ENCODE peak calls at places on chromosomes 7 and 10, in five cellular contexts. Y is A673, W is SK-N-SH, S is Panc1, P is glutamatergic neuron. O is an unnamed sample.

GRCh38 chr7:38020134-38020533 is 99.7 kb downstream of the EPDR1 start:
- DNase-seq in S (no peak), P (no peak), Y (peak), W (no peak), O (peak)

GRCh38 chr7:50197547-50197946 is 104.5 kb upstream of the ZPBP start:
- DNase-seq in Y (no peak), P (peak), W (no peak), S (no peak), O (peak)

GRCh38 chr10:28503114-28503513 is 29.8 kb upstream of the WAC start:
- DNase-seq in P (no peak), Y (peak), W (peak), S (no peak), O (peak)

GRCh38 chr7:112163021-112163310 is 43.2 kb downstream of the DOCK4 start:
- DNase-seq in W (no peak), P (no peak), S (no peak), Y (peak), O (no peak)

GRCh38 chr7:2124604-2125345 is 108.0 kb downstream of the MAD1L1 start:
- DNase-seq in Y (no peak), W (no peak), P (no peak), S (no peak), O (no peak)

GRCh38 chr10:13256627-13257026 is 22.5 kb upstream of the UCMA start:
- DNase-seq in S (no peak), W (no peak), P (no peak), Y (no peak), O (no peak)

GRCh38 chr7:114711244-114711643 is 210.7 kb upstream of the MDFIC start:
- DNase-seq in P (no peak), Y (no peak), S (no peak), W (no peak), O (no peak)

GRCh38 chr10:26486985-26487850 is 49.1 kb downstream of the APBB1IP start:
- DNase-seq in P (no peak), S (no peak), W (no peak), Y (no peak), O (peak)

GRCh38 chr7:129009437-129009836 is 45.5 kb downstream of the TNPO3 start:
- DNase-seq in Y (no peak), P (no peak), S (no peak), W (no peak), O (no peak)

GRCh38 chr7:79458796-79459195 is 5.3 kb upstream of the MAGI2 start:
- DNase-seq in S (no peak), P (no peak), W (no peak), Y (no peak), O (no peak)

GRCh38 chr7:143361552-143362125 is 874 bp downstream of the FAM131B start:
- DNase-seq in P (peak), S (no peak), W (no peak), Y (no peak), O (no peak)

GRCh38 chr7:155885162-155886160 is 73.2 kb upstream of the SHH start:
- DNase-seq in P (no peak), W (no peak), S (no peak), Y (no peak), O (peak)

GRCh38 chr7:121083138-121083789 is 94.8 kb downstream of the CPED1 start:
- DNase-seq in Y (no peak), S (no peak), P (no peak), W (no peak), O (peak)

GRCh38 chr10:79070611-79071534 is 2.1 kb downstream of the ZMIZ1 start:
- DNase-seq in Y (peak), S (no peak), P (peak), W (peak), O (peak)

GRCh38 chr7:66930341-66930740 is 9.3 kb downstream of the TMEM248 start:
- DNase-seq in W (peak), S (no peak), P (peak), Y (peak), O (peak)

GRCh38 chr7:55065511-55066229 is 46.9 kb downstream of the EGFR start:
- DNase-seq in P (no peak), Y (peak), W (no peak), S (peak), O (peak)

GRCh38 chr10:8378198-8378983 is 323.9 kb downstream of the GATA3 start:
- DNase-seq in W (no peak), P (no peak), Y (no peak), S (no peak), O (no peak)

GRCh38 chr10:124354411-124355382 is 64.0 kb downstream of the OAT start:
- DNase-seq in S (peak), P (peak), W (peak), Y (peak), O (no peak)

GRCh38 chr10:100438674-100439315 is 24.0 kb upstream of the WNT8B start:
- DNase-seq in W (no peak), Y (no peak), P (no peak), S (no peak), O (no peak)

GRCh38 chr10:3096149-3096548 is 28.8 kb downstream of the PFKP start:
- DNase-seq in Y (no peak), S (no peak), W (no peak), P (no peak), O (peak)

GRCh38 chr10:12349628-12350166 is 350 bp downstream of the CAMK1D start:
- DNase-seq in Y (peak), W (no peak), P (peak), S (no peak), O (no peak)

GRCh38 chr10:63896992-63897391 is 375.8 kb downstream of the REEP3 start:
- DNase-seq in Y (no peak), W (no peak), S (no peak), P (no peak), O (no peak)

GRCh38 chr7:139490130-139490529 is 6.7 kb upstream of the KLRG2 start:
- DNase-seq in P (no peak), W (no peak), S (no peak), Y (no peak), O (peak)

GRCh38 chr7:98126311-98127142 is 19.9 kb downstream of the LMTK2 start:
- DNase-seq in W (no peak), P (no peak), Y (no peak), S (no peak), O (no peak)

GRCh38 chr7:70321016-70321415 is 722.7 kb downstream of the AUTS2 start:
- DNase-seq in Y (no peak), S (no peak), P (no peak), W (no peak), O (no peak)

GRCh38 chr10:52729259-52730104 is 43.1 kb downstream of the MBL2 start:
- DNase-seq in S (peak), W (peak), Y (peak), P (no peak), O (peak)

GRCh38 chr10:121217331-121217730 is 366.2 kb downstream of the WDR11 start:
- DNase-seq in W (no peak), Y (no peak), P (no peak), S (no peak), O (no peak)

GRCh38 chr7:1547777-1548437 is 8.1 kb downstream of the TMEM184A start:
- DNase-seq in Y (no peak), W (no peak), P (no peak), S (no peak), O (no peak)

GRCh38 chr7:16913643-16914042 is 31.9 kb upstream of the AGR3 start:
- DNase-seq in S (no peak), P (no peak), Y (no peak), W (no peak), O (no peak)

GRCh38 chr7:4809691-4810090 is 34.3 kb downstream of the AP5Z1 start:
- DNase-seq in W (no peak), Y (no peak), S (no peak), P (no peak), O (no peak)

GRCh38 chr10:62038609-62039190 is 137.2 kb downstream of the ARID5B start:
- DNase-seq in S (peak), W (peak), P (peak), Y (peak), O (peak)

GRCh38 chr10:789831-790701 is 100.6 kb upstream of the DIP2C start:
- DNase-seq in W (peak), Y (no peak), S (no peak), P (no peak), O (no peak)

GRCh38 chr7:85041599-85042216 is 145.1 kb downstream of the SEMA3D start:
- DNase-seq in Y (peak), W (peak), S (peak), P (peak), O (peak)

GRCh38 chr10:131874991-131875451 is 25.8 kb upstream of the PPP2R2D start:
- DNase-seq in P (peak), S (peak), Y (peak), W (peak), O (peak)

GRCh38 chr10:106830466-106830865 is 334.0 kb downstream of the SORCS1 start:
- DNase-seq in W (no peak), P (no peak), Y (no peak), S (no peak), O (peak)

GRCh38 chr10:96299383-96299782 is 4.9 kb upstream of the DNTT start:
- DNase-seq in S (no peak), Y (no peak), W (no peak), P (no peak), O (no peak)

GRCh38 chr7:77866791-77867190 is 68.2 kb downstream of the PHTF2 start:
- DNase-seq in W (no peak), Y (peak), P (no peak), S (peak), O (peak)

DNA sequence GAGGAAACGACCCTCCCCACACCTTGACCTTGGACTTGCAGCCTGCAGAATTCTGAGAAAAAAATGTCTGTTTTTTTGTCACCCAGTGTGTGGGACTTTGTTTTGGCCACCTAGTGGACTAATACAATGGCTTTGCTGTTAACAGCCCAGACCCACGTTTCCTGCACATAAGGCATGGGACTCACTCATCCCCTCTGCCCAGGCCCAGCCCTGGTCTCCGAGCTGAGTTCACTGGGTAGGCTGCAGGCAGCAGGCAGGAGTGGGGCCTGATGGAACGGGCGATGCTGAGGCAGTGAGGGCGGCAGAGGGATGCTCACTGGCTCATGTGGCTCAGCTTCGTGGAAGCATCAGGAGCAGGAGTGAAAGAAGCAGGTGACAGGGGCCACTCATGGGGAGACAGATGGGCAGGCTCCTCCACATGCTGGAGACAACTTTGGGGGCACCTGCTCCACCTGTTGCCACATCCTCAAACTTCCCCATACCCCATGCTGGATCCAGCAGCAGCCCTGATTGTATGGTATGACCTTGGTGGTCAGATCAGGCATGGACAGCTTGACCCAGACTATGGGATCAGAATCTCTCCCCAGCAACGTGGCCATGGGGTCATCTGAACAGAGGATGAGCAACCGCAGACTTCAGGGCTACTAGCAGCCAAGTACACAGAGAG is 65.8 kb upstream of the ANTXRL start:
- DNase-seq in W (no peak), Y (no peak), S (no peak), P (no peak), O (no peak)
- TF ChIP-seq CTCF in W (peak), Y (no peak), S (no peak), P (peak), O (no peak)

GRCh38 chr10:86439544-86439943 is 72.9 kb upstream of the GRID1 start:
- DNase-seq in S (no peak), P (no peak), W (no peak), Y (peak), O (peak)
- TF ChIP-seq CTCF in S (no peak), P (no peak), W (no peak), Y (no peak), O (no peak)

GRCh38 chr10:6136215-6137201 is 47.7 kb downstream of the RBM17 start:
- DNase-seq in S (no peak), P (no peak), W (peak), Y (no peak), O (peak)
- TF ChIP-seq CTCF in S (no peak), P (no peak), W (no peak), Y (no peak), O (no peak)

GRCh38 chr10:47048533-47048905 is 137.3 kb downstream of the PTPN20 start:
- DNase-seq in W (no peak), Y (no peak), P (no peak), S (no peak), O (no peak)
- TF ChIP-seq CTCF in W (no peak), Y (no peak), P (no peak), S (no peak), O (no peak)

DNA sequence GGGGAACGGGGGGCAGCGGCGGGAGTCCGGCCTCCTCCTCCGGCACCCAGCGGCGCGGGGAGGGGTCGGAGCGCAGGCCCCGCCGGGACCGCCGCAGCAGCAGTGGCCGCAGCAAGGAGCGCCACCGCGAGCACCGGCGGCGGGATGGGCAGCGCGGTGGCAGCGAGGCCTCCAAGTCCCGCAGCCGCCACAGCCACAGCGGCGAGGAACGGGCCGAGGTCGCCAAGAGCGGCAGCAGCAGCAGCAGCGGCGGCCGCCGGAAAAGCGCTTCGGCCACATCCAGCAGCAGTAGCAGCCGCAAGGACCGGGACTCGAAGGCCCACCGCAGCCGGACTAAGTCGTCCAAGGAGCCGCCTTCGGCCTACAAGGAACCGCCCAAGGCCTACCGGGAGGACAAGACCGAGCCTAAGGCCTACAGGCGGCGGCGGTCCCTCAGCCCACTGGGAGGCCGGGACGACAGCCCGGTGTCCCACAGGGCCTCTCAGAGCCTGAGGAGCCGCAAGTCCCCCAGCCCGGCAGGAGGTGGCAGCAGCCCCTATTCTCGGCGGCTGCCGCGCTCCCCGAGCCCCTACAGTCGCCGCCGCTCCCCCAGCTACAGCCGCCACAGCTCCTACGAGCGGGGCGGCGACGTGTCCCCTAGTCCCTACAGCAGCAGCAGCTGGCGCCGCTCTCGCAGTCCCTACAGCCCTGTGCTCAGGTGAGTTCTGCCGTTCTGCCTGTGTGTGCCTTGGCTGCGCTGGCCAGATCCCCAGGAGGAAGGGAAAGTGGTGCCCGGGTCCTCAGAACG is 1.3 kb downstream of the CDK13 start:
- DNase-seq in W (peak), P (peak), S (no peak), Y (peak), O (peak)
- TF ChIP-seq CTCF in W (peak), P (peak), S (peak), Y (peak), O (peak)

DNA sequence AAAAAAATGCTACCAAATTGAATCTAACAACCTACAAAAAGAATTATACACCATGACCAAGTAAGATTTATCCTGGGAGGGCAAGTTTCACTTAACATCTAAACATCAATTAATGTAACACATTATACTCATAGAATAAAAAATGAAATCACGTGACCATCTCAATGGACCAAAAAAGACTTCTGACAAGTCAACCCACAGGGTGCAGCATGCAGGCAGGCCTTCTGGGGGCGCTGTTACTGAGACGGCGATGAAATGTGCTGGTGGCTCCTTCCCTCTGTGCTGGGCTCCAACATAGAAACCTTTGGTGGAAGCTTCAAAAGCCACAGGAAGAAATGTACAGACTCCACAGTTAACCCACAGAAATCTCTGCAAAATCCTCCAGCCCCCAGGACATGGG is 103.1 kb downstream of the INHBA start:
- DNase-seq in W (peak), S (no peak), P (peak), Y (peak), O (no peak)
- TF ChIP-seq CTCF in W (peak), S (peak), P (peak), Y (peak), O (peak)

DNA sequence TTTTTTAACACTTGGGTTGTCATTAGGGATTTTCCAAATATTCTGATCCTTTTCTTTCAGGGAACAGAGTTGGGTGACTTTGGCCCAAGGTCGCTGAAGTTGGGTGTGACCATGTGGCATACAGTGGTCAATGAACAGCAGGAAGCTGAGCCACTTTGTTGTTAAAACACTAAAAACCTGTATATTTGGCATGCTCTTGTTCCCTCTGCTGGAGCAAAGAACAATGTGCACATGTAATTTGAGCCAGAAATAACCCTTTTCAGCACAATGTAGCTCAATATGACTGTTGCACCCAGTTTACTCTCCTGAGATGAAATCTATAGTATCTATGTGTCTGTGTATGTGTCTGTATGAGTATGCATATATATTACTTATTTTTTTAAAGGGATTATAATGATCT is 74.9 kb downstream of the ADCYAP1R1 start:
- DNase-seq in S (no peak), P (no peak), Y (peak), W (no peak), O (peak)
- TF ChIP-seq CTCF in S (peak), P (peak), Y (peak), W (peak), O (no peak)

GRCh38 chr7:116242759-116243158 is 32.4 kb downstream of the TES start:
- DNase-seq in S (no peak), W (no peak), Y (no peak), P (no peak), O (no peak)

GRCh38 chr7:116241296-116241695 is 31.0 kb downstream of the TES start:
- DNase-seq in S (no peak), W (no peak), Y (no peak), P (no peak), O (no peak)

GRCh38 chr7:116240021-116240659 is 29.8 kb downstream of the TES start:
- DNase-seq in S (no peak), P (no peak), W (no peak), Y (peak), O (no peak)

GRCh38 chr7:116239434-116239833 is 29.1 kb downstream of the TES start:
- DNase-seq in Y (no peak), P (no peak), S (no peak), W (no peak), O (no peak)

GRCh38 chr7:116242177-116242576 is 31.8 kb downstream of the TES start:
- DNase-seq in P (no peak), W (no peak), Y (peak), S (no peak), O (no peak)
- TF ChIP-seq CTCF in P (no peak), W (peak), Y (peak), S (no peak), O (no peak)

GRCh38 chr10:22550732-22551131 is 163.6 kb downstream of the PIP4K2A start:
- DNase-seq in W (peak), Y (peak), P (peak), S (no peak), O (peak)
- TF ChIP-seq CTCF in W (peak), Y (peak), P (peak), S (peak), O (peak)

GRCh38 chr7:149860821-149861727 is 12.7 kb upstream of the ATP6V0E2 start:
- DNase-seq in P (peak), Y (no peak), W (peak), S (no peak), O (no peak)

GRCh38 chr7:149859881-149860280 is 13.9 kb upstream of the ATP6V0E2 start:
- DNase-seq in P (no peak), S (no peak), Y (no peak), W (no peak), O (no peak)

GRCh38 chr7:149856583-149856982 is 17.2 kb upstream of the ATP6V0E2 start:
- DNase-seq in S (no peak), W (no peak), Y (no peak), P (no peak), O (no peak)

GRCh38 chr7:149861728-149862045 is 12.1 kb upstream of the ATP6V0E2 start:
- DNase-seq in P (no peak), W (no peak), S (no peak), Y (no peak), O (no peak)

DNA sequence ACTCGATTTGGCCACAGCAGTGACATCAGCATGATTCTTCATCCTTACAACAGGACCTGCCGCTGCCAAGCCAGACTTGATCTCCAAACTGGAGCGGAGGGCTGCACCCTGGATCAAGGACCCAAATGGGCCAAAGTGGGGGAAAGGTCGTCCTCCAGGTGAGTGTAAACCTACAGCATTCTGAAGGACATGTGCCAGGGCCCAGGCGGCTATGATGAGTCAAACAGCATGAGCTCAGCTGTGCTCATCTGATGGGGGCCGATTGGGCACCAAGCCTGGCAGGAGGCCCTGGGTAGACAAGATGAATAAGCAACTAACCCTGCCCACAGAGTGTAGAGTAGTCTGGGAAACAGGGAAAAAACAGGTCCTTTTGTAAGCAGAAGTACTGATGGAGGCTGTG is 14.4 kb upstream of the ATP6V0E2 start:
- DNase-seq in Y (no peak), W (no peak), S (no peak), P (no peak), O (no peak)
- TF ChIP-seq CTCF in Y (no peak), W (no peak), S (no peak), P (no peak), O (no peak)

O was measured in MCF 10A.